ENCODE peak calls at places on chromosomes 6 and 20, in four cellular contexts. M is Right ventricle myocardium superior, E is ACHN, F is T-helper 1 cell. O is an unnamed sample.

GRCh38 chr20:14117768-14118167 is 122.5 kb downstream of the MACROD2 start:
- DNase-seq in M (no peak), F (no peak), E (no peak), O (no peak)

GRCh38 chr6:55557176-55557575 is 21.8 kb downstream of the HMGCLL1 start:
- DNase-seq in M (peak; percentile 24), F (no peak), E (no peak), O (no peak)

GRCh38 chr20:47152078-47152477 is 204.4 kb downstream of the ZMYND8 start:
- DNase-seq in M (no peak), E (no peak), F (no peak), O (no peak)

GRCh38 chr6:139765825-139766285 is 391.4 kb upstream of the CITED2 start:
- DNase-seq in M (no peak), F (no peak), E (no peak), O (no peak)

GRCh38 chr6:137117605-137118004 is 55.8 kb downstream of the IL22RA2 start:
- DNase-seq in F (no peak), E (no peak), M (no peak), O (no peak)

GRCh38 chr6:170085475-170086401 is 205.1 kb downstream of the DLL1 start:
- DNase-seq in E (no peak), F (no peak), M (peak; percentile 36), O (no peak)

GRCh38 chr20:38217791-38218565 is 42.6 kb downstream of the KIAA1755 start:
- DNase-seq in F (no peak), M (no peak), E (peak; percentile 80), O (no peak)

GRCh38 chr6:160042788-160043301 is 74.0 kb downstream of the IGF2R start:
- DNase-seq in F (no peak), M (no peak), E (no peak), O (no peak)

GRCh38 chr20:31916724-31917123 is 35.1 kb downstream of the PDRG1 start:
- DNase-seq in F (no peak), M (no peak), E (no peak), O (no peak)

GRCh38 chr6:90778419-90779203 is 191.7 kb upstream of the MAP3K7 start:
- DNase-seq in E (no peak), M (no peak), F (no peak), O (no peak)

GRCh38 chr6:25359891-25360290 is 80.7 kb downstream of the CARMIL1 start:
- DNase-seq in M (no peak), E (no peak), F (no peak), O (no peak)

GRCh38 chr20:50726955-50727791 is 4.2 kb upstream of the PARD6B start:
- DNase-seq in E (peak; percentile 41), F (no peak), M (no peak), O (no peak)

O was measured in effector CD4-positive, alpha-beta T cell.